ENCODE peak calls at places on chromosomes 7 and 10, in seven cellular contexts. One of them, this sample, is unnamed.

GRCh38 chr7:152383341-152384234 is 52.2 kb downstream of the KMT2C start:
- DNase-seq in nucleus accumbens: no peak
- DNase-seq in ELR: peak
- DNase-seq in tibial artery: no peak
- DNase-seq in psoas muscle: no peak
- DNase-seq in osteocyte: no peak
- DNase-seq in omental fat pad: no peak
- DNase-seq in this sample: no peak

GRCh38 chr7:156932006-156932405 is 17.5 kb upstream of the NOM1 start:
- DNase-seq in ELR: peak
- DNase-seq in psoas muscle: no peak
- DNase-seq in osteocyte: no peak
- DNase-seq in nucleus accumbens: no peak
- DNase-seq in omental fat pad: no peak
- DNase-seq in tibial artery: no peak
- DNase-seq in this sample: no peak

GRCh38 chr7:123143206-123143605 is 56.6 kb downstream of the SLC13A1 start:
- DNase-seq in omental fat pad: no peak
- DNase-seq in ELR: no peak
- DNase-seq in osteocyte: no peak
- DNase-seq in tibial artery: no peak
- DNase-seq in nucleus accumbens: no peak
- DNase-seq in psoas muscle: no peak
- DNase-seq in this sample: no peak

GRCh38 chr10:86979977-86980448 is 11.7 kb downstream of the ADIRF start:
- DNase-seq in psoas muscle: no peak
- DNase-seq in osteocyte: no peak
- DNase-seq in tibial artery: no peak
- DNase-seq in ELR: no peak
- DNase-seq in nucleus accumbens: no peak
- DNase-seq in omental fat pad: no peak
- DNase-seq in this sample: no peak

GRCh38 chr7:117034851-117035462 is 81.7 kb downstream of the ST7 start:
- DNase-seq in tibial artery: no peak
- DNase-seq in omental fat pad: no peak
- DNase-seq in osteocyte: no peak
- DNase-seq in nucleus accumbens: no peak
- DNase-seq in psoas muscle: no peak
- DNase-seq in ELR: no peak
- DNase-seq in this sample: no peak

GRCh38 chr7:114539575-114539974 is 125.0 kb downstream of the FOXP2 start:
- DNase-seq in psoas muscle: no peak
- DNase-seq in ELR: peak
- DNase-seq in nucleus accumbens: no peak
- DNase-seq in omental fat pad: no peak
- DNase-seq in tibial artery: no peak
- DNase-seq in osteocyte: no peak
- DNase-seq in this sample: no peak

GRCh38 chr7:3264693-3265339 is 36.2 kb upstream of the SDK1 start:
- DNase-seq in psoas muscle: no peak
- DNase-seq in tibial artery: no peak
- DNase-seq in omental fat pad: no peak
- DNase-seq in nucleus accumbens: no peak
- DNase-seq in osteocyte: no peak
- DNase-seq in ELR: no peak
- DNase-seq in this sample: no peak

GRCh38 chr7:732556-732955 is 5.5 kb upstream of the PRKAR1B start:
- DNase-seq in psoas muscle: no peak
- DNase-seq in osteocyte: no peak
- DNase-seq in nucleus accumbens: no peak
- DNase-seq in omental fat pad: no peak
- DNase-seq in tibial artery: no peak
- DNase-seq in ELR: no peak
- DNase-seq in this sample: no peak

GRCh38 chr7:98091523-98091922 is 15.1 kb upstream of the LMTK2 start:
- DNase-seq in omental fat pad: no peak
- DNase-seq in osteocyte: no peak
- DNase-seq in tibial artery: no peak
- DNase-seq in nucleus accumbens: no peak
- DNase-seq in psoas muscle: no peak
- DNase-seq in ELR: no peak
- DNase-seq in this sample: no peak